ENCODE peak calls at places on chromosomes 6 and 20, in eight cellular contexts. Y, Q, H, W, B, D, S and Z are unnamed samples.

GRCh38 chr6:44012078-44012493 is 115.2 kb downstream of the MRPL14 start:
- DNase-seq in Y (no peak), H (no peak), D (no peak), B (no peak), Q (no peak), S (no peak), W (no peak), Z (no peak)

GRCh38 chr20:3239867-3240775 is 1.1 kb upstream of the SLC4A11 start:
- DNase-seq in S (peak; percentile 16), D (no peak), B (no peak), W (no peak), Y (no peak), Q (no peak), H (no peak), Z (no peak)

GRCh38 chr20:50678213-50678898 is 13.0 kb downstream of the RIPOR3 start:
- DNase-seq in B (no peak), H (peak; percentile 61), S (peak; percentile 95), Y (no peak), D (no peak), Q (no peak), W (peak; percentile 89), Z (no peak)

GRCh38 chr20:62191781-62192559 is 9.1 kb downstream of the MTG2 start:
- DNase-seq in H (no peak), D (no peak), Y (no peak), W (no peak), S (no peak), B (peak; percentile 10), Q (peak; percentile 29), Z (no peak)

GRCh38 chr6:31402324-31403282 is 792 bp upstream of the MICA start:
- DNase-seq in B (no peak), D (no peak), Y (no peak), S (peak; percentile 45), Q (no peak), H (peak; percentile 51), W (peak; percentile 29), Z (no peak)

GRCh38 chr6:55713411-55713810 is 134.4 kb upstream of the HMGCLL1 start:
- DNase-seq in W (no peak), Q (no peak), Y (no peak), H (no peak), D (no peak), S (peak; percentile 45), B (no peak), Z (no peak)

GRCh38 chr6:146862508-146862919 is 263.7 kb downstream of the ADGB start:
- DNase-seq in Q (no peak), B (no peak), Y (no peak), D (no peak), H (peak; percentile 37), S (no peak), W (no peak), Z (no peak)

GRCh38 chr6:29647927-29648642 is 8.8 kb upstream of the MOG start:
- DNase-seq in S (no peak), Q (no peak), B (no peak), D (no peak), Y (no peak), W (no peak), H (no peak), Z (no peak)

GRCh38 chr6:5359413-5359812 is 98.1 kb downstream of the FARS2 start:
- DNase-seq in H (no peak), B (no peak), Y (no peak), Q (no peak), S (peak; percentile 70), W (no peak), D (peak; percentile 48), Z (no peak)

GRCh38 chr6:131923356-131923755 is 27.8 kb downstream of the CCN2 start:
- DNase-seq in H (peak; percentile 67), B (no peak), W (peak; percentile 50), D (peak; percentile 71), Q (no peak), Y (peak; percentile 32), S (peak; percentile 74), Z (no peak)

GRCh38 chr6:33160728-33161323 is 31.4 kb downstream of the COL11A2 start:
- DNase-seq in S (peak; percentile 54), H (peak; percentile 7), D (no peak), Q (no peak), Y (no peak), B (peak; percentile 40), W (no peak), Z (no peak)

DNA sequence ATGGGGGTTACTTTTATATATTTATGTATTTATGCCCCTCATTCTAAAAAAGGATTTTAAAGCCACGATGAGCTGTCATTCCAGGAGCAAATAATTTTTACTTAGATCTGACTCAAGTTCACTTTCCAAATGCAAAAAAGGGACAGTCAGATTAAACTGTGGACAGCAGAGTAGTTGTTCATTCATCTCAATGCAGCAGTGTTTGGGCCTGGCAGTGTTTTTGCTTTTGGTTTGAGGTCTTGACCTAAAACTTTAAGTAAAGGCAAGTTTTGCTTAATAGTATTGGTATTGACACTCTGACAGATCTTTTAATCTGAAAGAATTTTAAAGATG is 13.9 kb downstream of the JARID2 start:
- DNase-seq in W (no peak), S (no peak), B (no peak), D (no peak), Y (no peak), Q (no peak), H (no peak), Z (no peak)
- H3K4me1 ChIP-seq in W (peaks cover 1% of the 10 kb centered on the region), S (peaks cover 37% of the 10 kb centered on the region), B (peaks cover 12% of the 10 kb centered on the region), D (peaks cover 41% of the 10 kb centered on the region), Y (peaks cover 79% of the 10 kb centered on the region), Q (peaks cover 67% of the 10 kb centered on the region), H (peaks cover 12% of the 10 kb centered on the region), Z (peaks cover 67% of the 10 kb centered on the region)

GRCh38 chr6:107869871-107870270 is 45.8 kb upstream of the SCML4 start:
- DNase-seq in Y (no peak), W (no peak), H (no peak), B (no peak), S (no peak), D (no peak), Q (no peak), Z (no peak)
- H3K36me3 ChIP-seq in Y (no peaks in the 10 kb centered on the region), W (peaks cover 14% of the 10 kb centered on the region), H (peaks cover 11% of the 10 kb centered on the region), B (no peaks in the 10 kb centered on the region), S (peaks cover under 1% of the 10 kb centered on the region), D (peaks cover 20% of the 10 kb centered on the region), Q (peaks cover 36% of the 10 kb centered on the region), Z (peaks cover 10% of the 10 kb centered on the region)

DNA sequence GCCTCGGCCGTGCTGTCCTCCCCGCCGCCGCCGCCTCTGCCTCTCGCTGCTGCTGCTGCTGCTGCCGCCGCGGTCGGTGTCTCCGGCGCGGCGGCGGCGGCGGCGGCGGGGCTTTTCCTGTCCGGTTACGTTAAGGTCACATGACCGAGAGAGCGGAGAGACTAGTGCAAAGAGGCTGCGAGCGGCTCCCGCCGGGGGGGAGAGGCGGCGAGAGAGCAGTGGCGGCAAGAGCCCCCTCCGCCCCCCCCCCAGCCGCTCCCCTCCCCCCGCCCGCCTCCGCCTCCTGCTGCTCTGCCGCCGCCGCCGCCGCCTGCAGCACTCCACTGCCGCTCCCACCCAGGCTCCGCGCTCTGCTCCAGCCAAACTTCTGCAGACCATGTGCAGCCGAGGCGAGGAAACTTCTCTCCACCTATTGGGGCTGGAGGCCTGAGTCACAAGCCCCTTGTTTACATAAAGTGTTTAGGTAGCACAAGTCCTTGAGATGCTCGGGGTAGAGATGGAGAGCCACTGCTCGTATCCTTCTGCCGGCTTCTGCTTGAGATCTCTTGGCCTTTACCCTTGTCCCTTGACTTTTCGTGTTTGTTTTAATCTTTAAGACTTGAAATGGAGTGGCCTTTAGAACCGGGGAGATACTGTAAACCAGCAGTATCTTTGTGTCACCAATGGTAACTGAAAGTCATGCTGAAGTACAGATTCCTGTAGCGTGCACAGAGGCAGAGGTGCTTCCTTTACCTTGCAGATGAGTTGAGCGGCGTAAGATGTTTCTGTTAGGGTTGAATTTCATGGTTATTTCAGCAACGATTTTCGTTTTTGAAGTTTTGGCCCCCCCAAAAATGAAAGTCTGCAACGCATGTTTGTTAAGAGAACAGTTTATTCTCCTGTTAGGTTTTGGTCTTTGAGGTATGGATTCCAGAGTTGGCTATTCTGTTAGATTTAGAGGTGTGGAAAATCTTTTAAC is at the start of gene ZBTB2:
- DNase-seq in D (peak; percentile 83), B (peak; percentile 72), W (peak; percentile 74), H (peak; percentile 83), Y (peak; percentile 70), Q (peak; percentile 90), S (peak; percentile 66), Z (peak; percentile 91)
- H3K4me1 ChIP-seq in D (peaks cover 4% of the 10 kb centered on the region), B (peaks cover 12% of the 10 kb centered on the region), W (peaks cover 36% of the 10 kb centered on the region), H (peaks cover 38% of the 10 kb centered on the region), Y (peaks cover 56% of the 10 kb centered on the region), Q (peaks cover 47% of the 10 kb centered on the region), S (peaks cover 12% of the 10 kb centered on the region), Z (peaks cover 55% of the 10 kb centered on the region)

DNA sequence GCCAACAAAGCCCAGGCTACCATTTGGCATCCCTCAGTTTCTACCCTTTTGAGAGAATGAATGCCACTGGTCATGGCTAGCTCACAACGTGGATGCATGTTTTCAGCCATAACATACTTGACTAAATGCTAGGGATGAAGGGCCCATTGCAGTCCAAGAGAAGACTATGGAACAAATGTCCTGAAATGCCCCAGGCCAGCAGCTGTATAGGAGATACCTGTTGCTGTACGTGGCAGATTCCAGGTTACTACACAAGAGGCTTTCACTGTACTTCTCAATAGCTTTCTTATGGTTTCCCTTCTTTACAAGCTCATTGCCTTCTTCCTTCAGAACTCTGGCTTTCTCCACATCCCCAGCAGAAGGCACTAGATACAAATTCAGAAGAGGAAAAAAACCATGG is 11.7 kb downstream of the TOMM34 start:
- DNase-seq in Y (no peak), H (no peak), B (no peak), D (no peak), S (no peak), Q (no peak), W (no peak), Z (no peak)
- H3K36me3 ChIP-seq in Y (peaks cover 29% of the 10 kb centered on the region), H (peaks cover 64% of the 10 kb centered on the region), B (peaks cover 8% of the 10 kb centered on the region), D (peaks cover 87% of the 10 kb centered on the region), S (peaks cover 23% of the 10 kb centered on the region), Q (peaks cover 100% of the 10 kb centered on the region), W (peaks cover 55% of the 10 kb centered on the region), Z (peaks cover 63% of the 10 kb centered on the region)

DNA sequence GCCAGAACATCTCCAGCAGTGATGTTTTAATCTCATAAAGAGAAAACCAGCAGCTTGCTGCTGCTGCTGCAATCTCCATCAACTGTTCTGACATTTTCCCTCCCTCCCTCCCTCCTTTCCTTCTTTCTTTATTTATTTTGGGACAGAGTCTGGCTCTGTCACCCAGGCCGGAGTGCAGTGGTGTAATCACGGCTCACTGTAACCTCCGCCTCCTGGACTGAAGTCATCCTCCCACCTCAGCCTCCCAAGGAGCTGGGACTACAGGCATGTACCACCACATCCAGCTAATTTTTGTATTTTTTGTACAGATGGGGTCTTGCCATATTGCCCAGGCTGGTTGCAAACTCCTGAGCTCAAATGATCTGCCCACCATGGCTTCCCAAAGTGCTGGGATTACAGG is 5.7 kb downstream of the ELOVL5 start:
- DNase-seq in S (no peak), H (no peak), B (no peak), Y (no peak), D (no peak), W (no peak), Q (no peak), Z (no peak)
- H3K4me1 ChIP-seq in S (peaks cover 15% of the 10 kb centered on the region), H (peaks cover 13% of the 10 kb centered on the region), B (no peaks in the 10 kb centered on the region), Y (peaks cover 54% of the 10 kb centered on the region), D (peaks cover 3% of the 10 kb centered on the region), W (peaks cover 3% of the 10 kb centered on the region), Q (no peaks in the 10 kb centered on the region), Z (peaks cover 33% of the 10 kb centered on the region)

GRCh38 chr6:160048471-160048870 is 73.1 kb upstream of the SLC22A1 start:
- DNase-seq in Q (no peak), W (no peak), S (no peak), B (no peak), D (no peak), H (no peak), Y (no peak), Z (no peak)
- H3K36me3 ChIP-seq in Q (peaks cover 99% of the 10 kb centered on the region), W (peaks cover 84% of the 10 kb centered on the region), S (peaks cover 32% of the 10 kb centered on the region), B (peaks cover 16% of the 10 kb centered on the region), D (peaks cover 55% of the 10 kb centered on the region), H (peaks cover 77% of the 10 kb centered on the region), Y (peaks cover 47% of the 10 kb centered on the region), Z (peaks cover 94% of the 10 kb centered on the region)